ENCODE peak calls at places on chromosomes 3 and 15, in four cellular contexts. One of them, this sample, is unnamed.

GRCh38 chr3:66803206-66803605 is 194.9 kb upstream of the KBTBD8 start:
- DNase-seq in A549: no peak
- DNase-seq in uterus: no peak
- DNase-seq in tibial artery: no peak
- DNase-seq in this sample: no peak

GRCh38 chr15:69703495-69704187 is 251.0 kb downstream of the RPLP1 start:
- DNase-seq in A549: no peak
- DNase-seq in uterus: peak; percentile 28
- DNase-seq in tibial artery: no peak
- DNase-seq in this sample: peak; percentile 27

GRCh38 chr3:13069495-13069894 is 3.7 kb downstream of the IQSEC1 start:
- DNase-seq in A549: no peak
- DNase-seq in uterus: no peak
- DNase-seq in tibial artery: no peak
- DNase-seq in this sample: no peak

GRCh38 chr15:78007965-78008886 is 69.3 kb downstream of the TBC1D2B start:
- DNase-seq in A549: no peak
- DNase-seq in uterus: peak; percentile 85
- DNase-seq in tibial artery: peak; percentile 81
- DNase-seq in this sample: no peak

GRCh38 chr3:75329713-75330112 is 334.4 kb upstream of the FRG2C start:
- DNase-seq in A549: no peak
- DNase-seq in uterus: no peak
- DNase-seq in tibial artery: no peak
- DNase-seq in this sample: no peak

GRCh38 chr15:88621789-88622604 is 857 bp downstream of the AEN start:
- DNase-seq in A549: peak; percentile 62
- DNase-seq in uterus: no peak
- DNase-seq in tibial artery: no peak
- DNase-seq in this sample: peak; percentile 45

GRCh38 chr15:62254137-62254934 is 89.3 kb upstream of the C2CD4B start:
- DNase-seq in A549: peak; percentile 56
- DNase-seq in uterus: peak; percentile 54
- DNase-seq in tibial artery: peak; percentile 55
- DNase-seq in this sample: peak; percentile 87

GRCh38 chr15:78878356-78878755 is 5.7 kb downstream of the MORF4L1 start:
- DNase-seq in A549: no peak
- DNase-seq in uterus: no peak
- DNase-seq in tibial artery: no peak
- DNase-seq in this sample: no peak

GRCh38 chr3:43153189-43154083 is 47.6 kb upstream of the POMGNT2 start:
- DNase-seq in A549: no peak
- DNase-seq in uterus: peak; percentile 96
- DNase-seq in tibial artery: peak; percentile 35
- DNase-seq in this sample: peak; percentile 57

GRCh38 chr3:196948442-196949365 is 6.4 kb upstream of the NCBP2 start:
- DNase-seq in A549: no peak
- DNase-seq in uterus: no peak
- DNase-seq in tibial artery: no peak
- DNase-seq in this sample: no peak

GRCh38 chr3:48563382-48563918 is at the start of gene UCN2:
- DNase-seq in A549: no peak
- DNase-seq in uterus: no peak
- DNase-seq in tibial artery: no peak
- DNase-seq in this sample: no peak

GRCh38 chr3:134333522-134334181 is 40.6 kb downstream of the AMOTL2 start:
- DNase-seq in A549: no peak
- DNase-seq in uterus: no peak
- DNase-seq in tibial artery: peak; percentile 61
- DNase-seq in this sample: peak; percentile 63
- TF ChIP-seq CTCF in A549: no peak
- TF ChIP-seq CTCF in uterus: no peak
- TF ChIP-seq CTCF in tibial artery: peak; percentile 44
- TF ChIP-seq CTCF in this sample: no peak

DNA sequence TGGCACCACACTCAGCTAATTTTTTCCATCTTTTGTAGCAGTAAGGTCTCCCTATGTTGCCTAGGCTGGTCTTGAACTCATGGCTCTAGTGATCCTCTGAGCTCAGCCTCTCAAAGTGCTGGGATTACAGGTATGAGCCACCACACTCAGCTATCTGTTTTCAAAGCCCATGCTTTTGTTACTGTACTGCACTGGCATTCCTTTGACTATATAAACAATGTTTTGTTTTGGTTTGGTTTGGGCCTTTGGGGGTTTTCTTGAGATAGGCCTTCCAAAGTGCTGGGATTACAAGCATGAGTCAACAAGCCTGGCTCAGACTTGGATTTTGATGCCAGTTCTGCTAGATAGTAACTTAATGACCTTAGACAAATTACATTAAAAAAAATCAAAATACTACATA is 89.7 kb upstream of the GK5 start:
- DNase-seq in A549: no peak
- DNase-seq in uterus: no peak
- DNase-seq in tibial artery: no peak
- DNase-seq in this sample: no peak
- H3K27ac ChIP-seq in A549: peak overlapping the region; percentile 14
- H3K27ac ChIP-seq in uterus: no peak overlapping the region
- H3K27ac ChIP-seq in tibial artery: no peak overlapping the region
- H3K27ac ChIP-seq in this sample: no peak overlapping the region

GRCh38 chr3:129994883-129995559 is 20.5 kb downstream of the TRH start:
- DNase-seq in A549: no peak
- DNase-seq in uterus: no peak
- DNase-seq in tibial artery: no peak
- DNase-seq in this sample: no peak

GRCh38 chr3:129988429-129988828 is 13.9 kb downstream of the TRH start:
- DNase-seq in A549: no peak
- DNase-seq in uterus: no peak
- DNase-seq in tibial artery: no peak
- DNase-seq in this sample: no peak

GRCh38 chr3:129989391-129989790 is 14.9 kb downstream of the TRH start:
- DNase-seq in A549: no peak
- DNase-seq in uterus: no peak
- DNase-seq in tibial artery: no peak
- DNase-seq in this sample: no peak

GRCh38 chr3:129996073-129996472 is 21.6 kb downstream of the TRH start:
- DNase-seq in A549: no peak
- DNase-seq in uterus: no peak
- DNase-seq in tibial artery: no peak
- DNase-seq in this sample: no peak

DNA sequence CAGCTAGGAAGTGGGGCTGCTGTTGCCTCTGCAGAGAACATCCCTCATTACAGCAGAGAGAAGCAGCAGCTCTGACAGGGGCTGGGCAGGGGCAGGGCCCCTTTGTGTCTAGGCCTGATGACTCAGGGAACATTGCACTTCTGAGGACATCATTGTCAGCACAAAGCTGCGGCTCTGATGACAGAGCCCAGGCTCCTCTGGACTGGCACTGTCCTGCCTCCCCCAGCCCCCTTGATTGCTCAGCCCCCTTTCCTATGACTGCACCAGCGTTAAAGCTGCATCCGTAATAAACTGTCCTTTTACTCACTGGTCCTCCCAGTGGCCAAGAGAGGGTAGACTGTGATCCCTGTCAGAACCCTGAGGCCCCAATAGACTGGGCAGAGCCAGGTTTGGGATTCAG is 18.3 kb downstream of the TRH start:
- DNase-seq in A549: peak; percentile 49
- DNase-seq in uterus: no peak
- DNase-seq in tibial artery: no peak
- DNase-seq in this sample: peak; percentile 52
- TF ChIP-seq CTCF in A549: peak; percentile 14
- TF ChIP-seq CTCF in uterus: no peak
- TF ChIP-seq CTCF in tibial artery: no peak
- TF ChIP-seq CTCF in this sample: peak; percentile 39

GRCh38 chr3:156608601-156609000 is 53.7 kb upstream of the SSR3 start:
- DNase-seq in A549: no peak
- DNase-seq in uterus: no peak
- DNase-seq in tibial artery: no peak
- DNase-seq in this sample: no peak
- H3K27ac ChIP-seq in A549: no peak overlapping the region
- H3K27ac ChIP-seq in uterus: no peak overlapping the region
- H3K27ac ChIP-seq in tibial artery: no peak overlapping the region
- H3K27ac ChIP-seq in this sample: peak overlapping the region; percentile 17

GRCh38 chr3:89246326-89246725 is 138.9 kb downstream of the EPHA3 start:
- DNase-seq in A549: no peak
- DNase-seq in uterus: no peak
- DNase-seq in tibial artery: no peak
- DNase-seq in this sample: no peak
- TF ChIP-seq CTCF in A549: no peak
- TF ChIP-seq CTCF in uterus: no peak
- TF ChIP-seq CTCF in tibial artery: no peak
- TF ChIP-seq CTCF in this sample: no peak

GRCh38 chr3:130462089-130462488 is 54.9 kb upstream of the COL6A6 start:
- DNase-seq in A549: no peak
- DNase-seq in uterus: no peak
- DNase-seq in tibial artery: no peak
- DNase-seq in this sample: no peak

GRCh38 chr3:130470132-130470531 is 46.8 kb upstream of the COL6A6 start:
- DNase-seq in A549: no peak
- DNase-seq in uterus: no peak
- DNase-seq in tibial artery: no peak
- DNase-seq in this sample: no peak

GRCh38 chr3:130463221-130463620 is 53.8 kb upstream of the COL6A6 start:
- DNase-seq in A549: no peak
- DNase-seq in uterus: no peak
- DNase-seq in tibial artery: no peak
- DNase-seq in this sample: no peak

GRCh38 chr3:130468311-130468710 is 48.7 kb upstream of the COL6A6 start:
- DNase-seq in A549: no peak
- DNase-seq in uterus: no peak
- DNase-seq in tibial artery: no peak
- DNase-seq in this sample: no peak

GRCh38 chr3:130465486-130465885 is 51.5 kb upstream of the COL6A6 start:
- DNase-seq in A549: no peak
- DNase-seq in uterus: no peak
- DNase-seq in tibial artery: no peak
- DNase-seq in this sample: no peak
- H3K27ac ChIP-seq in A549: no peak overlapping the region
- H3K27ac ChIP-seq in uterus: no peak overlapping the region
- H3K27ac ChIP-seq in tibial artery: no peak overlapping the region
- H3K27ac ChIP-seq in this sample: no peak overlapping the region

DNA sequence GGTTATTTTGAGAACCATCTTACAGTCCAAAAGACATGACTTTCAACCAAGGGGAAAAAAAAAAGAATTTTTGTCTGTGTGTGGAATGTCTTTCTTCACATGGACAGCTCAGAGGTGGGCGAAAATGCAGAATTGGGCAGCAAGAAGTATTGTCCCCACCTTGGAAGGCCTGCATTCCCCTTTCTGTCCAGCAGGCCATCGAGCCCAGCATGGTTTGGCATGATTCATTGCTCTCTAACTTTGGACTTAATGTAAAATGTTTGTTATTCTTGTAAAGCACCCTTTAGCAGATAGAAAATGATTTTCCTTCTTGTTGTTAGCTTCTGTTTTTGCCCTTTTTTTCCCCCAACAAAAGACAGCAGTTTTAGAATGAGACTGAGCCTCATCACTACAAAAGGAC is 12.4 kb downstream of the MYO1E start:
- DNase-seq in A549: no peak
- DNase-seq in uterus: no peak
- DNase-seq in tibial artery: no peak
- DNase-seq in this sample: no peak
- TF ChIP-seq CTCF in A549: no peak
- TF ChIP-seq CTCF in uterus: no peak
- TF ChIP-seq CTCF in tibial artery: no peak
- TF ChIP-seq CTCF in this sample: no peak

GRCh38 chr15:68275165-68275746 is 2.3 kb upstream of the FEM1B start:
- DNase-seq in A549: no peak
- DNase-seq in uterus: no peak
- DNase-seq in tibial artery: no peak
- DNase-seq in this sample: peak; percentile 30
- H3K27ac ChIP-seq in A549: peak overlapping the region; percentile 28
- H3K27ac ChIP-seq in uterus: peak overlapping the region; percentile 99
- H3K27ac ChIP-seq in tibial artery: peak overlapping the region; percentile 99
- H3K27ac ChIP-seq in this sample: peak overlapping the region; percentile 100